ENCODE peak calls at places on chromosomes 2 and 18, in nine cellular contexts. One of them, this sample, is unnamed.
A peak's percentile ranks its signal among the peaks of the same experiment; 100 is the strongest.

GRCh38 chr2:118865106-118865505 is 17.7 kb upstream of the EN1 start:
- DNase-seq in left kidney: peak; percentile 73
- DNase-seq in stromal cell of bone marrow: no peak
- DNase-seq in upper lobe of right lung: peak; percentile 46
- DNase-seq in PC-3: peak; percentile 79
- DNase-seq in effector memory CD8-positive, alpha-beta T cell: no peak
- DNase-seq in mucosa of gallbladder: no peak
- DNase-seq in memory B cell: no peak
- DNase-seq in KBM-7: peak; percentile 45
- DNase-seq in this sample: peak; percentile 30

GRCh38 chr2:64625352-64626145 is 28.2 kb downstream of the SERTAD2 start:
- DNase-seq in left kidney: no peak
- DNase-seq in stromal cell of bone marrow: no peak
- DNase-seq in upper lobe of right lung: no peak
- DNase-seq in PC-3: no peak
- DNase-seq in effector memory CD8-positive, alpha-beta T cell: no peak
- DNase-seq in mucosa of gallbladder: no peak
- DNase-seq in memory B cell: no peak
- DNase-seq in KBM-7: no peak
- DNase-seq in this sample: no peak

GRCh38 chr2:113757059-113757657 is 716 bp upstream of the SLC35F5 start:
- DNase-seq in left kidney: no peak
- DNase-seq in stromal cell of bone marrow: no peak
- DNase-seq in upper lobe of right lung: no peak
- DNase-seq in PC-3: no peak
- DNase-seq in effector memory CD8-positive, alpha-beta T cell: no peak
- DNase-seq in mucosa of gallbladder: no peak
- DNase-seq in memory B cell: no peak
- DNase-seq in KBM-7: no peak
- DNase-seq in this sample: peak; percentile 9

GRCh38 chr2:96608459-96609455 is 29.4 kb downstream of the KANSL3 start:
- DNase-seq in left kidney: no peak
- DNase-seq in stromal cell of bone marrow: peak; percentile 20
- DNase-seq in upper lobe of right lung: no peak
- DNase-seq in PC-3: no peak
- DNase-seq in effector memory CD8-positive, alpha-beta T cell: no peak
- DNase-seq in mucosa of gallbladder: no peak
- DNase-seq in memory B cell: no peak
- DNase-seq in KBM-7: no peak
- DNase-seq in this sample: peak; percentile 54

GRCh38 chr18:52341617-52342381 is 1.8 kb downstream of the DCC start:
- DNase-seq in left kidney: peak; percentile 81
- DNase-seq in stromal cell of bone marrow: no peak
- DNase-seq in upper lobe of right lung: no peak
- DNase-seq in PC-3: no peak
- DNase-seq in effector memory CD8-positive, alpha-beta T cell: no peak
- DNase-seq in mucosa of gallbladder: no peak
- DNase-seq in memory B cell: no peak
- DNase-seq in KBM-7: no peak
- DNase-seq in this sample: no peak

GRCh38 chr18:29147944-29148343 is 971.0 kb upstream of the CDH2 start:
- DNase-seq in left kidney: peak; percentile 9
- DNase-seq in stromal cell of bone marrow: peak; percentile 56
- DNase-seq in upper lobe of right lung: no peak
- DNase-seq in PC-3: peak; percentile 46
- DNase-seq in effector memory CD8-positive, alpha-beta T cell: no peak
- DNase-seq in mucosa of gallbladder: no peak
- DNase-seq in memory B cell: no peak
- DNase-seq in KBM-7: no peak
- DNase-seq in this sample: no peak

GRCh38 chr18:37564796-37565137 is 831 bp downstream of the CELF4 start:
- DNase-seq in left kidney: peak; percentile 94
- DNase-seq in stromal cell of bone marrow: no peak
- DNase-seq in upper lobe of right lung: peak; percentile 75
- DNase-seq in PC-3: peak; percentile 4
- DNase-seq in effector memory CD8-positive, alpha-beta T cell: no peak
- DNase-seq in mucosa of gallbladder: peak; percentile 76
- DNase-seq in memory B cell: no peak
- DNase-seq in KBM-7: peak; percentile 26
- DNase-seq in this sample: peak; percentile 21

GRCh38 chr18:11081009-11081532 is 68.3 kb downstream of the PIEZO2 start:
- DNase-seq in left kidney: no peak
- DNase-seq in stromal cell of bone marrow: no peak
- DNase-seq in upper lobe of right lung: no peak
- DNase-seq in PC-3: no peak
- DNase-seq in effector memory CD8-positive, alpha-beta T cell: no peak
- DNase-seq in mucosa of gallbladder: no peak
- DNase-seq in memory B cell: no peak
- DNase-seq in KBM-7: no peak
- DNase-seq in this sample: no peak

GRCh38 chr2:47307066-47307465 is 95.9 kb upstream of the MSH2 start:
- DNase-seq in left kidney: no peak
- DNase-seq in stromal cell of bone marrow: no peak
- DNase-seq in upper lobe of right lung: no peak
- DNase-seq in PC-3: no peak
- DNase-seq in effector memory CD8-positive, alpha-beta T cell: no peak
- DNase-seq in mucosa of gallbladder: no peak
- DNase-seq in memory B cell: no peak
- DNase-seq in KBM-7: no peak
- DNase-seq in this sample: no peak

GRCh38 chr2:69449906-69450305 is 12.7 kb upstream of the NFU1 start:
- DNase-seq in left kidney: no peak
- DNase-seq in stromal cell of bone marrow: peak; percentile 9
- DNase-seq in upper lobe of right lung: no peak
- DNase-seq in PC-3: no peak
- DNase-seq in effector memory CD8-positive, alpha-beta T cell: no peak
- DNase-seq in mucosa of gallbladder: no peak
- DNase-seq in memory B cell: no peak
- DNase-seq in KBM-7: no peak
- DNase-seq in this sample: no peak

GRCh38 chr2:203025592-203025991 is 10.9 kb downstream of the NBEAL1 start:
- DNase-seq in left kidney: no peak
- DNase-seq in stromal cell of bone marrow: no peak
- DNase-seq in upper lobe of right lung: no peak
- DNase-seq in PC-3: peak; percentile 26
- DNase-seq in effector memory CD8-positive, alpha-beta T cell: no peak
- DNase-seq in mucosa of gallbladder: no peak
- DNase-seq in memory B cell: no peak
- DNase-seq in KBM-7: no peak
- DNase-seq in this sample: no peak

GRCh38 chr2:172512810-172513523 is 42.9 kb upstream of the PDK1 start:
- DNase-seq in left kidney: no peak
- DNase-seq in stromal cell of bone marrow: no peak
- DNase-seq in upper lobe of right lung: no peak
- DNase-seq in PC-3: no peak
- DNase-seq in effector memory CD8-positive, alpha-beta T cell: no peak
- DNase-seq in mucosa of gallbladder: no peak
- DNase-seq in memory B cell: no peak
- DNase-seq in KBM-7: no peak
- DNase-seq in this sample: no peak

GRCh38 chr2:27977623-27978312 is 87.2 kb downstream of the BABAM2 start:
- DNase-seq in left kidney: no peak
- DNase-seq in stromal cell of bone marrow: peak; percentile 89
- DNase-seq in upper lobe of right lung: no peak
- DNase-seq in PC-3: peak; percentile 96
- DNase-seq in effector memory CD8-positive, alpha-beta T cell: no peak
- DNase-seq in mucosa of gallbladder: no peak
- DNase-seq in memory B cell: no peak
- DNase-seq in KBM-7: no peak
- DNase-seq in this sample: peak; percentile 59

GRCh38 chr2:225573603-225574002 is 174.1 kb downstream of the NYAP2 start:
- DNase-seq in left kidney: no peak
- DNase-seq in stromal cell of bone marrow: no peak
- DNase-seq in upper lobe of right lung: no peak
- DNase-seq in PC-3: no peak
- DNase-seq in effector memory CD8-positive, alpha-beta T cell: no peak
- DNase-seq in mucosa of gallbladder: no peak
- DNase-seq in memory B cell: no peak
- DNase-seq in KBM-7: no peak
- DNase-seq in this sample: no peak

GRCh38 chr2:177129610-177130009 is 83.0 kb upstream of the HNRNPA3 start:
- DNase-seq in left kidney: no peak
- DNase-seq in stromal cell of bone marrow: no peak
- DNase-seq in upper lobe of right lung: no peak
- DNase-seq in PC-3: no peak
- DNase-seq in effector memory CD8-positive, alpha-beta T cell: no peak
- DNase-seq in mucosa of gallbladder: no peak
- DNase-seq in memory B cell: no peak
- DNase-seq in KBM-7: no peak
- DNase-seq in this sample: no peak

GRCh38 chr2:145601306-145601925 is 1081.5 kb upstream of the ZEB2 start:
- DNase-seq in left kidney: no peak
- DNase-seq in stromal cell of bone marrow: no peak
- DNase-seq in upper lobe of right lung: no peak
- DNase-seq in PC-3: peak; percentile 30
- DNase-seq in effector memory CD8-positive, alpha-beta T cell: no peak
- DNase-seq in mucosa of gallbladder: no peak
- DNase-seq in memory B cell: no peak
- DNase-seq in KBM-7: no peak
- DNase-seq in this sample: no peak

GRCh38 chr18:3842844-3843243 is 392.9 kb downstream of the TGIF1 start:
- DNase-seq in left kidney: no peak
- DNase-seq in stromal cell of bone marrow: no peak
- DNase-seq in upper lobe of right lung: no peak
- DNase-seq in PC-3: no peak
- DNase-seq in effector memory CD8-positive, alpha-beta T cell: no peak
- DNase-seq in mucosa of gallbladder: no peak
- DNase-seq in memory B cell: no peak
- DNase-seq in KBM-7: no peak
- DNase-seq in this sample: no peak

GRCh38 chr18:56083097-56083865 is 495.3 kb upstream of the TCF4 start:
- DNase-seq in left kidney: peak; percentile 60
- DNase-seq in stromal cell of bone marrow: no peak
- DNase-seq in upper lobe of right lung: no peak
- DNase-seq in PC-3: no peak
- DNase-seq in effector memory CD8-positive, alpha-beta T cell: no peak
- DNase-seq in mucosa of gallbladder: peak; percentile 10
- DNase-seq in memory B cell: no peak
- DNase-seq in KBM-7: no peak
- DNase-seq in this sample: no peak

GRCh38 chr18:22185298-22185697 is 15.9 kb downstream of the GATA6 start:
- DNase-seq in left kidney: no peak
- DNase-seq in stromal cell of bone marrow: no peak
- DNase-seq in upper lobe of right lung: no peak
- DNase-seq in PC-3: no peak
- DNase-seq in effector memory CD8-positive, alpha-beta T cell: no peak
- DNase-seq in mucosa of gallbladder: no peak
- DNase-seq in memory B cell: no peak
- DNase-seq in KBM-7: no peak
- DNase-seq in this sample: no peak

GRCh38 chr2:120914839-120915521 is 179.3 kb downstream of the GLI2 start:
- DNase-seq in left kidney: peak; percentile 71
- DNase-seq in stromal cell of bone marrow: peak; percentile 54
- DNase-seq in upper lobe of right lung: peak; percentile 89
- DNase-seq in PC-3: peak; percentile 83
- DNase-seq in effector memory CD8-positive, alpha-beta T cell: no peak
- DNase-seq in mucosa of gallbladder: peak; percentile 65
- DNase-seq in memory B cell: no peak
- DNase-seq in KBM-7: no peak
- DNase-seq in this sample: peak; percentile 84

GRCh38 chr18:22856870-22857269 is 76.3 kb upstream of the RBBP8 start:
- DNase-seq in left kidney: no peak
- DNase-seq in stromal cell of bone marrow: no peak
- DNase-seq in upper lobe of right lung: no peak
- DNase-seq in PC-3: no peak
- DNase-seq in effector memory CD8-positive, alpha-beta T cell: no peak
- DNase-seq in mucosa of gallbladder: no peak
- DNase-seq in memory B cell: no peak
- DNase-seq in KBM-7: no peak
- DNase-seq in this sample: no peak

GRCh38 chr2:32064021-32064678 is 794 bp downstream of the SPAST start:
- DNase-seq in left kidney: peak; percentile 52
- DNase-seq in stromal cell of bone marrow: no peak
- DNase-seq in upper lobe of right lung: no peak
- DNase-seq in PC-3: no peak
- DNase-seq in effector memory CD8-positive, alpha-beta T cell: peak; percentile 8
- DNase-seq in mucosa of gallbladder: no peak
- DNase-seq in memory B cell: no peak
- DNase-seq in KBM-7: peak; percentile 37
- DNase-seq in this sample: no peak

GRCh38 chr2:71190959-71191943 is 35.7 kb downstream of the PAIP2B start:
- DNase-seq in left kidney: peak; percentile 32
- DNase-seq in stromal cell of bone marrow: peak; percentile 21
- DNase-seq in upper lobe of right lung: no peak
- DNase-seq in PC-3: peak; percentile 43
- DNase-seq in effector memory CD8-positive, alpha-beta T cell: no peak
- DNase-seq in mucosa of gallbladder: no peak
- DNase-seq in memory B cell: no peak
- DNase-seq in KBM-7: peak; percentile 16
- DNase-seq in this sample: peak; percentile 20

GRCh38 chr2:212495076-212495475 is 43.5 kb downstream of the ERBB4 start:
- DNase-seq in left kidney: no peak
- DNase-seq in stromal cell of bone marrow: no peak
- DNase-seq in upper lobe of right lung: no peak
- DNase-seq in PC-3: no peak
- DNase-seq in effector memory CD8-positive, alpha-beta T cell: no peak
- DNase-seq in mucosa of gallbladder: no peak
- DNase-seq in memory B cell: no peak
- DNase-seq in KBM-7: no peak
- DNase-seq in this sample: no peak

GRCh38 chr18:73879771-73880170 is 267.9 kb downstream of the FBXO15 start:
- DNase-seq in left kidney: no peak
- DNase-seq in stromal cell of bone marrow: no peak
- DNase-seq in upper lobe of right lung: no peak
- DNase-seq in PC-3: no peak
- DNase-seq in effector memory CD8-positive, alpha-beta T cell: no peak
- DNase-seq in mucosa of gallbladder: no peak
- DNase-seq in memory B cell: no peak
- DNase-seq in KBM-7: no peak
- DNase-seq in this sample: no peak

GRCh38 chr2:237596856-237597679 is 6.5 kb upstream of the RAB17 start:
- DNase-seq in left kidney: no peak
- DNase-seq in stromal cell of bone marrow: no peak
- DNase-seq in upper lobe of right lung: no peak
- DNase-seq in PC-3: no peak
- DNase-seq in effector memory CD8-positive, alpha-beta T cell: no peak
- DNase-seq in mucosa of gallbladder: no peak
- DNase-seq in memory B cell: no peak
- DNase-seq in KBM-7: no peak
- DNase-seq in this sample: no peak

GRCh38 chr18:24762417-24762816 is 302.0 kb downstream of the HRH4 start:
- DNase-seq in left kidney: no peak
- DNase-seq in stromal cell of bone marrow: no peak
- DNase-seq in upper lobe of right lung: no peak
- DNase-seq in PC-3: no peak
- DNase-seq in effector memory CD8-positive, alpha-beta T cell: no peak
- DNase-seq in mucosa of gallbladder: no peak
- DNase-seq in memory B cell: no peak
- DNase-seq in KBM-7: no peak
- DNase-seq in this sample: no peak

GRCh38 chr18:21364471-21364870 is 122.4 kb downstream of the GREB1L start:
- DNase-seq in left kidney: no peak
- DNase-seq in stromal cell of bone marrow: no peak
- DNase-seq in upper lobe of right lung: no peak
- DNase-seq in PC-3: no peak
- DNase-seq in effector memory CD8-positive, alpha-beta T cell: no peak
- DNase-seq in mucosa of gallbladder: no peak
- DNase-seq in memory B cell: no peak
- DNase-seq in KBM-7: no peak
- DNase-seq in this sample: no peak

GRCh38 chr2:71611781-71612545 is 158.6 kb downstream of the DYSF start:
- DNase-seq in left kidney: no peak
- DNase-seq in stromal cell of bone marrow: no peak
- DNase-seq in upper lobe of right lung: peak; percentile 41
- DNase-seq in PC-3: no peak
- DNase-seq in effector memory CD8-positive, alpha-beta T cell: no peak
- DNase-seq in mucosa of gallbladder: no peak
- DNase-seq in memory B cell: no peak
- DNase-seq in KBM-7: no peak
- DNase-seq in this sample: no peak

GRCh38 chr2:174826051-174826450 is 61.8 kb upstream of the CHRNA1 start:
- DNase-seq in left kidney: peak; percentile 57
- DNase-seq in stromal cell of bone marrow: peak; percentile 37
- DNase-seq in upper lobe of right lung: no peak
- DNase-seq in PC-3: no peak
- DNase-seq in effector memory CD8-positive, alpha-beta T cell: no peak
- DNase-seq in mucosa of gallbladder: no peak
- DNase-seq in memory B cell: no peak
- DNase-seq in KBM-7: no peak
- DNase-seq in this sample: no peak

GRCh38 chr2:120236791-120237190 is 13.6 kb upstream of the TMEM185B start:
- DNase-seq in left kidney: no peak
- DNase-seq in stromal cell of bone marrow: no peak
- DNase-seq in upper lobe of right lung: no peak
- DNase-seq in PC-3: no peak
- DNase-seq in effector memory CD8-positive, alpha-beta T cell: no peak
- DNase-seq in mucosa of gallbladder: no peak
- DNase-seq in memory B cell: no peak
- DNase-seq in KBM-7: no peak
- DNase-seq in this sample: no peak

This sample was measured in HTR-8/SVneo.